ENCODE peak calls at places on chromosome 11, in four cellular contexts. One of them, this sample, is unnamed.

GRCh38 chr11:126355926-126356897 is 726 bp downstream of the ST3GAL4 start:
- DNase-seq in GM20000: peak
- DNase-seq in CD4-positive, alpha-beta T cell: no peak
- DNase-seq in A549: no peak
- DNase-seq in this sample: no peak

GRCh38 chr11:78841451-78842060 is 266.9 kb upstream of the NARS2 start:
- DNase-seq in CD4-positive, alpha-beta T cell: no peak
- DNase-seq in GM20000: no peak
- DNase-seq in A549: no peak
- DNase-seq in this sample: no peak

GRCh38 chr11:65492637-65493366 is 6.0 kb upstream of the MALAT1 start:
- DNase-seq in A549: no peak
- DNase-seq in GM20000: no peak
- DNase-seq in CD4-positive, alpha-beta T cell: no peak
- DNase-seq in this sample: no peak

GRCh38 chr11:102780491-102780918 is at the start of gene MMP10:
- DNase-seq in CD4-positive, alpha-beta T cell: no peak
- DNase-seq in A549: peak
- DNase-seq in GM20000: no peak
- DNase-seq in this sample: no peak

GRCh38 chr11:12723410-12724297 is 49.4 kb downstream of the TEAD1 start:
- DNase-seq in GM20000: no peak
- DNase-seq in CD4-positive, alpha-beta T cell: no peak
- DNase-seq in A549: peak
- DNase-seq in this sample: no peak

GRCh38 chr11:75969626-75970308 is 154.8 kb downstream of the UVRAG start:
- DNase-seq in CD4-positive, alpha-beta T cell: no peak
- DNase-seq in GM20000: no peak
- DNase-seq in A549: no peak
- DNase-seq in this sample: no peak

GRCh38 chr11:26137651-26138050 is 194.3 kb upstream of the ANO3 start:
- DNase-seq in GM20000: no peak
- DNase-seq in A549: no peak
- DNase-seq in CD4-positive, alpha-beta T cell: no peak
- DNase-seq in this sample: no peak

GRCh38 chr11:73980001-73980960 is 2.4 kb downstream of the UCP2 start:
- DNase-seq in A549: no peak
- DNase-seq in GM20000: peak
- DNase-seq in CD4-positive, alpha-beta T cell: peak
- DNase-seq in this sample: peak

GRCh38 chr11:28011813-28012212 is 96.1 kb downstream of the KIF18A start:
- DNase-seq in GM20000: no peak
- DNase-seq in CD4-positive, alpha-beta T cell: no peak
- DNase-seq in A549: no peak
- DNase-seq in this sample: no peak

DNA sequence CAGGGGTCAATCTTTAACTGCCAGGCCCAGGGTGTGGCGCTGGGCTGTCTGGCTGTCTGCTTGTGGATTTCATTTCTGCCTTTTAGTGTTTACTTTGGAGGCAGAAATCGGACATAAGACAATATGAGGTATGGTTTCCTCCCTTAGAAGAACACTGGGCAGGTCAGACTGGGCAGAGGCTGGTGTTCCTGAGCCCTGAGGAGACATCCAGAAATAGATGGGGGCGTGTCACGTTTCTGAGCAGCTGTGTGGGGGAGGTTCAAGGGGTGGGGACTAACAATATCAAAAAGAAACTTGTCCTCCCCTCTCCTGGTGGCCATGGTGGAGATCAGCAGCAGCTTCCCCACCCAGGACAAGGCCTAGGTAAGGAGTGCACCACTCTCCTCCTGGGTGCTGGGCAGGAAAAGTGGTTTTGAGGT is at the start of gene ART1:
- DNase-seq in CD4-positive, alpha-beta T cell: no peak
- DNase-seq in GM20000: no peak
- DNase-seq in A549: peak
- DNase-seq in this sample: no peak
- TF ChIP-seq CTCF in CD4-positive, alpha-beta T cell: no peak
- TF ChIP-seq CTCF in GM20000: no peak
- TF ChIP-seq CTCF in A549: no peak
- TF ChIP-seq CTCF in this sample: no peak

GRCh38 chr11:68314203-68314885 is 2.0 kb downstream of the LRP5 start:
- DNase-seq in GM20000: no peak
- DNase-seq in A549: no peak
- DNase-seq in CD4-positive, alpha-beta T cell: no peak
- DNase-seq in this sample: no peak
- TF ChIP-seq CTCF in GM20000: no peak
- TF ChIP-seq CTCF in A549: no peak
- TF ChIP-seq CTCF in CD4-positive, alpha-beta T cell: no peak
- TF ChIP-seq CTCF in this sample: no peak

GRCh38 chr11:111836162-111836561 is 35.2 kb downstream of the ALG9 start:
- DNase-seq in GM20000: no peak
- DNase-seq in CD4-positive, alpha-beta T cell: no peak
- DNase-seq in A549: no peak
- DNase-seq in this sample: no peak

GRCh38 chr11:111836766-111837165 is 34.6 kb downstream of the ALG9 start:
- DNase-seq in CD4-positive, alpha-beta T cell: no peak
- DNase-seq in A549: no peak
- DNase-seq in GM20000: peak
- DNase-seq in this sample: no peak

GRCh38 chr11:111835665-111836064 is 35.7 kb downstream of the ALG9 start:
- DNase-seq in A549: no peak
- DNase-seq in CD4-positive, alpha-beta T cell: no peak
- DNase-seq in GM20000: no peak
- DNase-seq in this sample: no peak

GRCh38 chr11:111834432-111835163 is 36.8 kb downstream of the ALG9 start:
- DNase-seq in GM20000: no peak
- DNase-seq in A549: no peak
- DNase-seq in CD4-positive, alpha-beta T cell: no peak
- DNase-seq in this sample: no peak

GRCh38 chr11:111833524-111833923 is 37.9 kb downstream of the ALG9 start:
- DNase-seq in A549: no peak
- DNase-seq in GM20000: no peak
- DNase-seq in CD4-positive, alpha-beta T cell: no peak
- DNase-seq in this sample: no peak
- TF ChIP-seq CTCF in A549: no peak
- TF ChIP-seq CTCF in GM20000: no peak
- TF ChIP-seq CTCF in CD4-positive, alpha-beta T cell: no peak
- TF ChIP-seq CTCF in this sample: no peak

DNA sequence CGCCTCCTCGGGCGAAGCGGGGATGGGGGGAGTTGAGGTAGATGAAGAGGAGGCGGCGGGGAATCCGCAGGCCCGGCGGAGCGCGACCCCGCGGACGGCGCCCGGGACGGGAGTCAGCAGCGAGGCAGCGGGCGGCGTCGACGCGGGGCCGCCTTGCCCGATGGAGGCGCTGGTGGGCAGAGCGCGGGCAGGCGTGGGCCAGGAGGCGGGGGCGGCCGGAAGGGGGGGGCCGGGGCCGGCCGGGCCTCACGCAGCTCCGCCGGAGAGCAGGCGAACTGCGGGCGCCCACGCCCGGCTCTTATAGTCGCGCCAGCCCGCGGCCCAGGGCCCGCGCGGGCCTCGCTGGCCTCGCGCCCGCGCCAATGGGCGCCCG is at the start of gene IGF2:
- DNase-seq in GM20000: peak
- DNase-seq in CD4-positive, alpha-beta T cell: no peak
- DNase-seq in A549: peak
- DNase-seq in this sample: no peak
- TF ChIP-seq CTCF in GM20000: no peak
- TF ChIP-seq CTCF in CD4-positive, alpha-beta T cell: no peak
- TF ChIP-seq CTCF in A549: peak
- TF ChIP-seq CTCF in this sample: no peak

DNA sequence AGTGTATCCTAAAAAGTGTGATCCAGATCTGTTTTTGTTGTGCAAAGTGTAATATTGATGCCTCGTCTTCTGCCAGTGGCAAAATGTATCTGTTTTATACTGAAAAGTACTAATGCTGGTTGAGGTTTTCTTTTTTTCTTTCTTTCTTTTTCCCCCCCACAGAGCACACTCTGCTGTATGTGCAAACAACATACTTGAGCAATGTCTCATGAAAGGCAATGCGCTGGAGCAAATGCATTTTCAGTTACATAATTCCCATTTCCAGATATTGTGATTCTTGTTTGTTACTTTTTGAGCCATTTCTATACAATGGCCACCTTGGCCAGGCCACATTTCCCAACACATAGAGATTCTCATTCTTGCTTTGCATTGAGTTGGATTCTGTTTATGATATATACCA is 64.1 kb downstream of the SLC36A4 start:
- DNase-seq in A549: no peak
- DNase-seq in GM20000: no peak
- DNase-seq in CD4-positive, alpha-beta T cell: no peak
- DNase-seq in this sample: no peak
- TF ChIP-seq CTCF in A549: no peak
- TF ChIP-seq CTCF in GM20000: no peak
- TF ChIP-seq CTCF in CD4-positive, alpha-beta T cell: no peak
- TF ChIP-seq CTCF in this sample: no peak

GRCh38 chr11:18145025-18145424 is 12.7 kb downstream of the MRGPRX3 start:
- DNase-seq in CD4-positive, alpha-beta T cell: no peak
- DNase-seq in GM20000: no peak
- DNase-seq in A549: peak
- DNase-seq in this sample: no peak
- TF ChIP-seq CTCF in CD4-positive, alpha-beta T cell: no peak
- TF ChIP-seq CTCF in GM20000: no peak
- TF ChIP-seq CTCF in A549: peak
- TF ChIP-seq CTCF in this sample: no peak